ENCODE peak calls at places on chromosomes 5 and 9, in ten cellular contexts. I is stimulated activated CD8-positive, alpha-beta memory T cell treated with anti-CD3 and anti-CD28 coated beads, Interleukin-2, amount 100 ng/mL, for 1 hour; M is upper lobe of left lung; E is neural progenitor cell; N is GM03348; D is foreskin fibroblast; S is T-cell; V is posterior cingulate gyrus; P is WTC11; Y is hypothalamus. L is an unnamed sample.

GRCh38 chr5:109126481-109126880 is 283.3 kb downstream of the PJA2 start:
- DNase-seq in I (no peak), M (no peak), E (no peak), N (no peak), D (no peak), S (no peak), V (no peak), P (no peak), Y (no peak), L (no peak)

GRCh38 chr5:102778478-102778877 is 23.4 kb downstream of the PAM start:
- DNase-seq in I (no peak), M (no peak), E (no peak), N (peak), D (peak), S (no peak), V (no peak), P (no peak), Y (no peak), L (no peak)

GRCh38 chr9:130117376-130117775 is 54.8 kb upstream of the NCS1 start:
- DNase-seq in I (no peak), M (no peak), E (peak), N (no peak), D (no peak), S (no peak), V (no peak), P (no peak), Y (no peak), L (no peak)

GRCh38 chr9:42396318-42396717 is 212.9 kb downstream of the SPATA31A6 start:
- DNase-seq in I (no peak), M (no peak), E (no peak), N (no peak), D (no peak), S (no peak), V (no peak), P (no peak), Y (no peak), L (no peak)

GRCh38 chr9:109699019-109699418 is 81.0 kb upstream of the PALM2AKAP2 start:
- DNase-seq in I (no peak), M (no peak), E (no peak), N (peak), D (peak), S (no peak), V (no peak), P (no peak), Y (no peak), L (no peak)

GRCh38 chr9:126295936-126296600 is 30.6 kb upstream of the MVB12B start:
- DNase-seq in I (no peak), M (peak), E (no peak), N (no peak), D (no peak), S (no peak), V (no peak), P (no peak), Y (no peak), L (no peak)

GRCh38 chr5:1354491-1355033 is 9.7 kb upstream of the CLPTM1L start:
- DNase-seq in I (no peak), M (no peak), E (no peak), N (no peak), D (no peak), S (no peak), V (no peak), P (no peak), Y (no peak), L (no peak)

GRCh38 chr9:108547736-108548135 is 308.1 kb downstream of the ACTL7B start:
- DNase-seq in I (no peak), M (no peak), E (no peak), N (no peak), D (no peak), S (no peak), V (no peak), P (no peak), Y (no peak), L (no peak)

GRCh38 chr9:81787747-81788632 is 98.6 kb upstream of the TLE1 start:
- DNase-seq in I (no peak), M (no peak), E (no peak), N (peak), D (peak), S (no peak), V (no peak), P (no peak), Y (no peak), L (no peak)

GRCh38 chr9:126417007-126417406 is 90.4 kb downstream of the MVB12B start:
- DNase-seq in I (no peak), M (no peak), E (no peak), N (no peak), D (no peak), S (no peak), V (no peak), P (no peak), Y (no peak), L (no peak)

GRCh38 chr5:138606378-138606777 is 31.2 kb upstream of the HSPA9 start:
- DNase-seq in I (no peak), M (no peak), E (peak), N (no peak), D (no peak), S (no peak), V (no peak), P (no peak), Y (no peak), L (no peak)